ENCODE peak calls at places on chromosomes 5 and 9, in four cellular contexts. R is NCI-H2171 treated with DMSO at 0.1 percent for 48 hours, P is GM03348, W is B cell. H is an unnamed sample.

GRCh38 chr9:93123561-93124283 is 10.3 kb downstream of the NINJ1 start:
- DNase-seq in R (no peak), P (no peak), W (peak; percentile 13), H (no peak)

GRCh38 chr5:153974131-153974812 is 64.4 kb downstream of the FAM114A2 start:
- DNase-seq in R (peak; percentile 46), P (peak; percentile 74), W (peak; percentile 50), H (peak; percentile 57)

GRCh38 chr9:110538169-110538568 is 41.4 kb downstream of the SVEP1 start:
- DNase-seq in R (no peak), P (peak; percentile 20), W (no peak), H (no peak)

GRCh38 chr5:149723374-149723773 is 6.7 kb upstream of the PPARGC1B start:
- DNase-seq in R (no peak), P (no peak), W (no peak), H (no peak)

GRCh38 chr5:132750471-132751230 is 3.4 kb downstream of the CCNI2 start:
- DNase-seq in R (no peak), P (no peak), W (no peak), H (no peak)

GRCh38 chr9:4068449-4068848 is 231.4 kb downstream of the GLIS3 start:
- DNase-seq in R (no peak), P (no peak), W (no peak), H (no peak)

GRCh38 chr5:865168-865521 is 14.4 kb upstream of the ZDHHC11 start:
- DNase-seq in R (no peak), P (no peak), W (no peak), H (no peak)

GRCh38 chr5:121668635-121669034 is 183.0 kb upstream of the FTMT start:
- DNase-seq in R (no peak), P (no peak), W (no peak), H (peak; percentile 42)

GRCh38 chr9:91214867-91215266 is 146.9 kb downstream of the AUH start:
- DNase-seq in R (no peak), P (no peak), W (no peak), H (no peak)

GRCh38 chr9:93141771-93142483 is 7.9 kb upstream of the NINJ1 start:
- DNase-seq in R (no peak), P (no peak), W (no peak), H (no peak)

GRCh38 chr5:159385529-159385928 is 55.2 kb upstream of the IL12B start:
- DNase-seq in R (no peak), P (no peak), W (no peak), H (no peak)

GRCh38 chr9:96168882-96169281 is 133.1 kb downstream of the HSD17B3 start:
- DNase-seq in R (no peak), P (no peak), W (no peak), H (no peak)

GRCh38 chr5:6739603-6740002 is 26.4 kb downstream of the TENT4A start:
- DNase-seq in R (no peak), P (no peak), W (no peak), H (no peak)

GRCh38 chr5:110625376-110625999 is 101.0 kb downstream of the TMEM232 start:
- DNase-seq in R (peak; percentile 21), P (peak; percentile 33), W (peak; percentile 17), H (peak; percentile 21)

GRCh38 chr5:146720132-146720531 is 158.4 kb downstream of the PPP2R2B start:
- DNase-seq in R (no peak), P (no peak), W (no peak), H (no peak)

GRCh38 chr9:94150279-94150828 is 66.1 kb downstream of the PTPDC1 start:
- DNase-seq in R (no peak), P (no peak), W (no peak), H (no peak)

GRCh38 chr9:87108639-87109038 is 161.3 kb upstream of the GAS1 start:
- DNase-seq in R (peak; percentile 10), P (no peak), W (no peak), H (no peak)

GRCh38 chr9:2257530-2257929 is 242.4 kb downstream of the SMARCA2 start:
- DNase-seq in R (peak; percentile 84), P (no peak), W (peak; percentile 43), H (no peak)

GRCh38 chr9:98378206-98379193 is 123.1 kb upstream of the TBC1D2 start:
- DNase-seq in R (no peak), P (no peak), W (no peak), H (peak; percentile 84)

GRCh38 chr9:18566125-18566524 is 92.2 kb downstream of the ADAMTSL1 start:
- DNase-seq in R (no peak), P (peak; percentile 31), W (no peak), H (no peak)

GRCh38 chr5:134873494-134873893 is 677 bp upstream of the TXNDC15 start:
- DNase-seq in R (peak; percentile 2), P (no peak), W (no peak), H (peak; percentile 32)

GRCh38 chr5:145981612-145982571 is 45.5 kb downstream of the SH3RF2 start:
- DNase-seq in R (no peak), P (no peak), W (no peak), H (no peak)

GRCh38 chr5:149552761-149553160 is 1.5 kb upstream of the CSNK1A1 start:
- DNase-seq in R (no peak), P (no peak), W (no peak), H (peak; percentile 57)

GRCh38 chr5:134420326-134420725 is 8.6 kb upstream of the CDKN2AIPNL start:
- DNase-seq in R (no peak), P (no peak), W (no peak), H (no peak)